ENCODE peak calls at places on chromosomes 5 and 9, in nine cellular contexts. One of them, this sample, is unnamed.

GRCh38 chr9:107685901-107686300 is 196.3 kb upstream of the KLF4 start:
- DNase-seq in nucleus accumbens: no peak
- DNase-seq in Right ventricle myocardium superior: no peak
- DNase-seq in NCI-H526 treated with DMSO at 0.1 percent for 48 hours: no peak
- DNase-seq in posterior vena cava: no peak
- DNase-seq in NCI-H1092 treated with DMSO at 0.1 percent for 48 hours: no peak
- DNase-seq in MCF 10A: no peak
- DNase-seq in NCI-H2171: peak; percentile 76
- DNase-seq in RWPE1: no peak
- DNase-seq in this sample: no peak

GRCh38 chr9:17509698-17510097 is 69.2 kb upstream of the SH3GL2 start:
- DNase-seq in RWPE1: no peak
- DNase-seq in Right ventricle myocardium superior: no peak
- DNase-seq in NCI-H2171: no peak
- DNase-seq in NCI-H1092 treated with DMSO at 0.1 percent for 48 hours: no peak
- DNase-seq in nucleus accumbens: no peak
- DNase-seq in MCF 10A: no peak
- DNase-seq in NCI-H526 treated with DMSO at 0.1 percent for 48 hours: no peak
- DNase-seq in posterior vena cava: no peak
- DNase-seq in this sample: no peak

GRCh38 chr5:145683426-145683825 is 151.7 kb downstream of the PRELID2 start:
- DNase-seq in NCI-H526 treated with DMSO at 0.1 percent for 48 hours: no peak
- DNase-seq in NCI-H2171: no peak
- DNase-seq in MCF 10A: no peak
- DNase-seq in nucleus accumbens: no peak
- DNase-seq in Right ventricle myocardium superior: no peak
- DNase-seq in NCI-H1092 treated with DMSO at 0.1 percent for 48 hours: no peak
- DNase-seq in RWPE1: no peak
- DNase-seq in posterior vena cava: no peak
- DNase-seq in this sample: no peak

GRCh38 chr5:36414869-36415282 is 113.2 kb upstream of the RANBP3L start:
- DNase-seq in Right ventricle myocardium superior: no peak
- DNase-seq in nucleus accumbens: no peak
- DNase-seq in MCF 10A: peak; percentile 68
- DNase-seq in NCI-H2171: peak; percentile 17
- DNase-seq in posterior vena cava: no peak
- DNase-seq in NCI-H526 treated with DMSO at 0.1 percent for 48 hours: peak; percentile 69
- DNase-seq in RWPE1: peak; percentile 58
- DNase-seq in NCI-H1092 treated with DMSO at 0.1 percent for 48 hours: no peak
- DNase-seq in this sample: no peak

GRCh38 chr9:133861103-133861502 is 123.0 kb upstream of the SARDH start:
- DNase-seq in MCF 10A: no peak
- DNase-seq in NCI-H2171: no peak
- DNase-seq in posterior vena cava: no peak
- DNase-seq in RWPE1: no peak
- DNase-seq in Right ventricle myocardium superior: no peak
- DNase-seq in nucleus accumbens: no peak
- DNase-seq in NCI-H526 treated with DMSO at 0.1 percent for 48 hours: no peak
- DNase-seq in NCI-H1092 treated with DMSO at 0.1 percent for 48 hours: peak; percentile 45
- DNase-seq in this sample: no peak

GRCh38 chr9:122940603-122941559 is at the start of gene RABGAP1:
- DNase-seq in Right ventricle myocardium superior: peak; percentile 100
- DNase-seq in NCI-H526 treated with DMSO at 0.1 percent for 48 hours: peak; percentile 81
- DNase-seq in RWPE1: peak; percentile 100
- DNase-seq in nucleus accumbens: peak; percentile 99
- DNase-seq in posterior vena cava: peak; percentile 100
- DNase-seq in NCI-H1092 treated with DMSO at 0.1 percent for 48 hours: peak; percentile 97
- DNase-seq in MCF 10A: peak; percentile 99
- DNase-seq in NCI-H2171: peak; percentile 97
- DNase-seq in this sample: peak; percentile 100

GRCh38 chr9:22103650-22104575 is 94.8 kb upstream of the CDKN2B start:
- DNase-seq in MCF 10A: no peak
- DNase-seq in NCI-H2171: no peak
- DNase-seq in Right ventricle myocardium superior: no peak
- DNase-seq in NCI-H1092 treated with DMSO at 0.1 percent for 48 hours: no peak
- DNase-seq in RWPE1: no peak
- DNase-seq in NCI-H526 treated with DMSO at 0.1 percent for 48 hours: no peak
- DNase-seq in nucleus accumbens: no peak
- DNase-seq in posterior vena cava: no peak
- DNase-seq in this sample: no peak

GRCh38 chr5:55558484-55558883 is 23.7 kb upstream of the PLPP1 start:
- DNase-seq in NCI-H1092 treated with DMSO at 0.1 percent for 48 hours: no peak
- DNase-seq in MCF 10A: no peak
- DNase-seq in NCI-H2171: no peak
- DNase-seq in NCI-H526 treated with DMSO at 0.1 percent for 48 hours: no peak
- DNase-seq in RWPE1: no peak
- DNase-seq in posterior vena cava: no peak
- DNase-seq in Right ventricle myocardium superior: no peak
- DNase-seq in nucleus accumbens: no peak
- DNase-seq in this sample: no peak

GRCh38 chr5:133369161-133369783 is 243.1 kb downstream of the FSTL4 start:
- DNase-seq in nucleus accumbens: no peak
- DNase-seq in NCI-H1092 treated with DMSO at 0.1 percent for 48 hours: no peak
- DNase-seq in Right ventricle myocardium superior: no peak
- DNase-seq in NCI-H526 treated with DMSO at 0.1 percent for 48 hours: no peak
- DNase-seq in NCI-H2171: no peak
- DNase-seq in RWPE1: no peak
- DNase-seq in MCF 10A: no peak
- DNase-seq in posterior vena cava: no peak
- DNase-seq in this sample: no peak

This sample was measured in kidney.